ENCODE peak calls at places on chromosomes 12 and 14, in four cellular contexts. L is fibroblast of the aortic adventitia, Q is fibroblast of villous mesenchyme, X is breast epithelium. E is an unnamed sample.

GRCh38 chr12:40692617-40693502 is 621 bp downstream of the CNTN1 start:
- DNase-seq in Q (no peak), L (no peak), X (peak), E (peak)

GRCh38 chr14:68124885-68125731 is 305.5 kb downstream of the RAD51B start:
- DNase-seq in X (no peak), L (peak), Q (no peak), E (no peak)

GRCh38 chr14:64707661-64708060 is 3.4 kb downstream of the PLEKHG3 start:
- DNase-seq in X (no peak), Q (peak), L (peak), E (no peak)

GRCh38 chr12:68497702-68498101 is 113.0 kb upstream of the RAP1B start:
- DNase-seq in Q (peak), X (no peak), L (peak), E (no peak)

GRCh38 chr12:122227341-122227740 is 1.5 kb upstream of the DIABLO start:
- DNase-seq in X (no peak), L (no peak), Q (no peak), E (no peak)

GRCh38 chr12:62647586-62647985 is 181.0 kb downstream of the MON2 start:
- DNase-seq in X (peak), L (peak), Q (peak), E (no peak)

GRCh38 chr14:57961793-57962075 is 95.8 kb upstream of the SLC35F4 start:
- DNase-seq in X (no peak), L (no peak), Q (no peak), E (no peak)

GRCh38 chr14:72589652-72590051 is 304.2 kb downstream of the DPF3 start:
- DNase-seq in Q (no peak), X (no peak), L (no peak), E (no peak)

GRCh38 chr12:120090626-120091295 is 25.8 kb downstream of the RAB35 start:
- DNase-seq in X (no peak), Q (no peak), L (no peak), E (no peak)

GRCh38 chr12:1928439-1929121 is 10.1 kb upstream of the CACNA2D4 start:
- DNase-seq in X (no peak), Q (no peak), L (no peak), E (no peak)

GRCh38 chr14:58298477-58298879 is at the start of gene ARID4A:
- DNase-seq in L (no peak), Q (no peak), X (no peak), E (peak)

GRCh38 chr12:108066583-108067234 is 62.4 kb upstream of the WSCD2 start:
- DNase-seq in X (no peak), Q (no peak), L (no peak), E (no peak)

GRCh38 chr14:70907996-70908917 is 998 bp downstream of the PCNX1 start:
- DNase-seq in Q (peak), X (peak), L (peak), E (peak)

GRCh38 chr12:21330682-21331253 is 3.9 kb downstream of the SLCO1A2 start:
- DNase-seq in Q (peak), X (no peak), L (no peak), E (no peak)

GRCh38 chr14:100904307-100905019 is 941 bp upstream of the RTL1 start:
- DNase-seq in L (no peak), Q (no peak), X (no peak), E (no peak)

DNA sequence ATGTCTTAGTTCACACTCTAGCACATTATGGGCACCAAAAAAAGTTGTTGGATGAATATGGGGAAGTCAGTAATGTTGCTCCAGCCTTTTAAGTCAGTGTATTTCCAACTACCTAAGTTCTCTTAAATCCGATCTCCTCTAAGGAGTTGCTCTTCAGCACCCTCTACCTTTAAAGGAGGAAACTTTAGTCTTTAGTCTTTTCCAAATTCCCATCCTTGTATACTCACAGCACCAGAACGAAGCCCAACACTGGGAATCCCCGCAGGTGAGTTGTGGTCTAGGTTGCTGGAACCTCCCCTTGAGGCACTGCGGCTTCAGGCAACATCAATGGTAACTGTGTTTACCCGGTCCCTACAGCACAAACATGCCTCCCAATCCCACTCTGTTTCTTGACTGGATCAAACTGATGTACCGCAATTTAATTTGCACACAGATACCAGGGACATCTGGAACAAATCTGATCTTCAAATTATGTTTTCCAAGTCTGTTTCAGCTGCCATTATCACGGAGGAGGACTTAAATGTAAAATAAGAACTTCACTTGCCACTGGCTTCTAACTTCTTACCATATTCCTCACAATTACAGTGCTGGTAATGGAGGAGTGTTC is 179.0 kb downstream of the FOXN3 start:
- DNase-seq in X (no peak), Q (peak), L (no peak), E (no peak)
- TF ChIP-seq CTCF in X (no peak), Q (peak), L (peak), E (no peak)

DNA sequence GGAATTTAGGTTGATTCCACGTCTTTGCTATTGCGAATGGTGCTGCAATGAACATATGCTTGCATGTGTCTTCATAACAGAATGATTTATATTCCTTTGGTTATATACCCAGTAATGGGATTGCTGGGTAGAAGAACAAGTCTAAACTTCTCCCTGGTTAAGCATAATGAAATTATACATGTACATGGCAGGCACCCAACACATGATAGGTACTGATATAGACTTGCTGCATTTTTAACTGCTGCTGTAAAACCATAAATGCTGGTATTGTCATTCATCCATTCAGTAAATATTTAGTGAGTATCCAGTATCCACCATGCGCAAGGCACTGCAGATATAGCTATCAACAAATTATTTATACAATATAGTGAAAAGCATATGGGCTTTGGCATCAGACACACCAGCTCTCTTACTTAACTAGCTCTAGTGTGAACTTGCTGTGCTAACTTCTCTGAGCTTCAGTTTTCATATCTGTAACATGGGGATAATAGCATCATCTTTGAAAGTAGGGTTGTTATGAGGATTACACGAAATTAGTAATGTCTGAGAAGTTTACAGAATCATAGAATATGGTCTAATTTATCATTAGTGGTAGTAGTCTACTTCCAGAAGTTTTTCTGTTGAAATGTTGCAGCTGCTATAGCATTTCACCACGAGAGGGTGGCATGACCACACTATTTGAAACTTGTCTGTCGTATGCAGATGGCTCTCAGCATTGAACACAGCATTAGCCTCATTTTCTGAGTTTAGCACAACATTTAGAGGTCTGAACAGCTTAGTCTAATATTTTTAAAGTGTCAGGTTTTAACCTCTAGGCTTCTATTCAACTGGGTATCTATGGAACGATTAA is 32.0 kb upstream of the SEL1L start:
- DNase-seq in L (peak), X (no peak), Q (peak), E (no peak)
- TF ChIP-seq CTCF in L (peak), X (no peak), Q (peak), E (no peak)

GRCh38 chr12:104230304-104230703 is 14.7 kb downstream of the TXNRD1 start:
- DNase-seq in X (no peak), L (no peak), Q (no peak), E (no peak)
- TF ChIP-seq CTCF in X (no peak), L (peak), Q (peak), E (no peak)

GRCh38 chr12:50621435-50622304 is 116.9 kb downstream of the DIP2B start:
- DNase-seq in Q (no peak), X (no peak), L (no peak), E (no peak)

GRCh38 chr12:50619610-50619958 is 114.8 kb downstream of the DIP2B start:
- DNase-seq in Q (no peak), X (no peak), L (no peak), E (no peak)

GRCh38 chr12:50618864-50619609 is 114.3 kb downstream of the DIP2B start:
- DNase-seq in X (no peak), Q (peak), L (peak), E (no peak)

GRCh38 chr12:50620975-50621360 is 116.2 kb downstream of the DIP2B start:
- DNase-seq in L (no peak), X (no peak), Q (peak), E (no peak)

GRCh38 chr12:50620050-50620974 is 115.5 kb downstream of the DIP2B start:
- DNase-seq in X (no peak), L (peak), Q (peak), E (no peak)
- TF ChIP-seq CTCF in X (no peak), L (peak), Q (peak), E (no peak)

DNA sequence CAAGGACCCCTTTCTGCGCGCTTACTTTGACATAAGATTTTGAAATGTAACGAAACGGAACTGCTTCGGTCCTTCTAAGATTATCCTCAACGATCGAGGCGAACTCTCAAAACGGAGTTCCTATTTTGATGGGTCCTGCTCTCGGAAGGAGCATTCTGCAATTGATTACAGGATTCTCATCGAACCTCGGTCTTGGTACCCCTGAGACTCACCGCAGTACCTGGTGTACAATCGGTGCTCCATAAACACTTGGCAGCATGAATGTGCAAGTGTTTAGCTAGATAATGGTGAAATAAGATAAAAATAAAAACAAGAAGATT is 530 bp upstream of the NEMF start:
- DNase-seq in Q (no peak), X (no peak), L (no peak), E (no peak)
- TF ChIP-seq CTCF in Q (no peak), X (no peak), L (no peak), E (no peak)

GRCh38 chr14:105617201-105617777 is 90.9 kb downstream of the TMEM121 start:
- DNase-seq in L (no peak), X (no peak), Q (no peak), E (no peak)

GRCh38 chr14:105616802-105617192 is 90.4 kb downstream of the TMEM121 start:
- DNase-seq in L (no peak), Q (no peak), X (no peak), E (no peak)

GRCh38 chr14:105627701-105628100 is 101.3 kb downstream of the TMEM121 start:
- DNase-seq in X (no peak), Q (no peak), L (no peak), E (no peak)

GRCh38 chr14:105622329-105622955 is 96.1 kb downstream of the TMEM121 start:
- DNase-seq in X (no peak), L (no peak), Q (no peak), E (no peak)
- TF ChIP-seq CTCF in X (no peak), L (no peak), Q (no peak), E (no peak)

GRCh38 chr14:21194597-21194996 is 38.7 kb upstream of the OR5AU1 start:
- DNase-seq in Q (no peak), X (no peak), L (no peak), E (no peak)
- TF ChIP-seq CTCF in Q (no peak), X (no peak), L (no peak), E (no peak)

GRCh38 chr14:21902561-21903199 is 229.1 kb upstream of the OR4E1 start:
- DNase-seq in L (no peak), X (no peak), Q (no peak), E (no peak)
- TF ChIP-seq CTCF in L (peak), X (no peak), Q (no peak), E (no peak)

GRCh38 chr12:127728729-127729128 is 538.2 kb upstream of the TMEM132C start:
- DNase-seq in X (no peak), Q (no peak), L (no peak), E (no peak)
- TF ChIP-seq CTCF in X (no peak), Q (no peak), L (no peak), E (no peak)

GRCh38 chr12:55706840-55707671 is 648 bp downstream of the ITGA7 start:
- DNase-seq in X (no peak), Q (no peak), L (no peak), E (no peak)

GRCh38 chr12:55704824-55705780 is 2.6 kb downstream of the ITGA7 start:
- DNase-seq in Q (no peak), X (no peak), L (peak), E (no peak)

GRCh38 chr12:55707841-55708694 is at the start of gene ITGA7:
- DNase-seq in Q (no peak), L (no peak), X (no peak), E (no peak)

GRCh38 chr12:55703976-55704761 is 3.5 kb downstream of the ITGA7 start:
- DNase-seq in X (no peak), Q (no peak), L (peak), E (no peak)

GRCh38 chr12:55705802-55706402 is 1.8 kb downstream of the ITGA7 start:
- DNase-seq in Q (no peak), X (no peak), L (no peak), E (no peak)
- TF ChIP-seq CTCF in Q (peak), X (no peak), L (peak), E (no peak)